ENCODE peak calls at places on chromosomes 1 and 21, in eight cellular contexts. A is brain microvascular endothelial cell, N is heart left ventricle, S is AG09309, I is tibial artery, L is MM.1S, Q is AG10803, V is breast epithelium. O is an unnamed sample.

GRCh38 chr21:43764576-43765495 is 11.3 kb downstream of the CSTB start:
- DNase-seq in A (no peak), V (no peak), N (no peak), Q (no peak), I (no peak), S (no peak), L (no peak), O (no peak)

GRCh38 chr1:179881642-179882252 is 338 bp upstream of the TOR1AIP1 start:
- DNase-seq in S (peak; percentile 91), N (no peak), Q (peak; percentile 96), V (peak; percentile 86), L (no peak), I (peak; percentile 93), A (peak; percentile 84), O (no peak)

GRCh38 chr1:15493869-15494390 is 18.0 kb downstream of the CELA2B start:
- DNase-seq in Q (no peak), L (no peak), I (no peak), S (no peak), A (no peak), N (no peak), V (no peak), O (no peak)

GRCh38 chr1:117648015-117648414 is 42.2 kb downstream of the TENT5C start:
- DNase-seq in V (no peak), L (no peak), S (no peak), A (no peak), Q (no peak), I (no peak), N (no peak), O (no peak)

GRCh38 chr1:226912587-226913176 is 27.4 kb upstream of the COQ8A start:
- DNase-seq in S (no peak), V (no peak), N (peak; percentile 69), A (peak; percentile 5), Q (no peak), L (peak; percentile 80), I (no peak), O (peak; percentile 54)

GRCh38 chr1:181423301-181423918 is 59.9 kb upstream of the CACNA1E start:
- DNase-seq in N (peak; percentile 65), Q (peak; percentile 19), I (no peak), S (peak; percentile 5), L (peak; percentile 50), V (no peak), A (peak; percentile 48), O (peak; percentile 57)

GRCh38 chr1:154863702-154864174 is 6.3 kb downstream of the KCNN3 start:
- DNase-seq in V (no peak), S (no peak), Q (peak; percentile 44), L (no peak), N (no peak), I (no peak), A (peak; percentile 75), O (peak; percentile 77)

GRCh38 chr1:70887936-70888335 is 159.7 kb downstream of the PTGER3 start:
- DNase-seq in S (no peak), Q (peak; percentile 46), L (no peak), I (no peak), V (no peak), N (no peak), A (no peak), O (no peak)

GRCh38 chr1:230274254-230274653 is 151.9 kb downstream of the PGBD5 start:
- DNase-seq in V (peak; percentile 37), N (no peak), Q (no peak), L (no peak), A (no peak), S (no peak), I (no peak), O (no peak)

GRCh38 chr1:46480959-46481646 is 8.5 kb upstream of the DMBX1 start:
- DNase-seq in V (no peak), S (peak; percentile 11), I (no peak), N (no peak), A (no peak), Q (peak; percentile 26), L (no peak), O (no peak)

GRCh38 chr1:241351841-241352240 is 5.2 kb downstream of the RGS7 start:
- DNase-seq in L (no peak), N (no peak), V (no peak), I (no peak), Q (no peak), A (no peak), S (no peak), O (no peak)

GRCh38 chr1:228087771-228088251 is 5.3 kb downstream of the ARF1 start:
- DNase-seq in V (peak; percentile 42), L (no peak), S (peak; percentile 82), N (no peak), A (peak; percentile 49), I (no peak), Q (peak; percentile 91), O (no peak)

GRCh38 chr1:65254320-65255087 is 54.8 kb upstream of the DNAJC6 start:
- DNase-seq in A (peak; percentile 36), S (no peak), I (peak; percentile 69), Q (peak; percentile 59), L (peak; percentile 93), V (peak; percentile 68), N (peak; percentile 83), O (peak; percentile 95)

GRCh38 chr1:227958617-227959324 is 11.0 kb upstream of the WNT9A start:
- DNase-seq in N (no peak), I (no peak), A (no peak), L (no peak), V (peak; percentile 20), S (no peak), Q (no peak), O (no peak)

GRCh38 chr1:180235077-180235501 is 5.0 kb downstream of the LHX4 start:
- DNase-seq in V (no peak), N (no peak), I (no peak), Q (no peak), A (no peak), L (no peak), S (no peak), O (no peak)

GRCh38 chr1:185585770-185586169 is 148.4 kb upstream of the HMCN1 start:
- DNase-seq in L (no peak), Q (no peak), N (no peak), V (no peak), A (no peak), I (no peak), S (no peak), O (no peak)

GRCh38 chr1:64798857-64799256 is 54.0 kb downstream of the RAVER2 start:
- DNase-seq in L (no peak), I (no peak), Q (no peak), N (no peak), V (no peak), S (no peak), A (no peak), O (no peak)

GRCh38 chr1:23020731-23021130 is 1.5 kb downstream of the KDM1A start:
- DNase-seq in I (no peak), S (no peak), Q (no peak), L (no peak), A (no peak), V (no peak), N (no peak), O (no peak)

GRCh38 chr1:159856576-159856975 is 5.9 kb downstream of the VSIG8 start:
- DNase-seq in L (no peak), Q (no peak), S (no peak), N (no peak), I (no peak), A (peak; percentile 14), V (no peak), O (no peak)

GRCh38 chr1:105138445-105138821 is 1388.7 kb downstream of the AMY1C start:
- DNase-seq in A (no peak), N (peak; percentile 31), V (no peak), L (no peak), Q (no peak), S (no peak), I (no peak), O (no peak)

GRCh38 chr1:105137543-105138444 is 1388.1 kb downstream of the AMY1C start:
- DNase-seq in L (peak; percentile 12), S (no peak), N (no peak), I (no peak), Q (no peak), A (no peak), V (no peak), O (peak; percentile 17)
- TF ChIP-seq CTCF in L (no peak), S (no peak), N (no peak), I (no peak), Q (no peak), A (peak; percentile 38), V (no peak), O (peak; percentile 46)

GRCh38 chr1:211944733-211945500 is 90.4 kb downstream of the INTS7 start:
- DNase-seq in N (peak; percentile 34), A (no peak), L (no peak), Q (peak; percentile 42), V (no peak), S (no peak), I (no peak), O (no peak)
- TF ChIP-seq CTCF in N (no peak), A (peak; percentile 69), L (no peak), Q (peak; percentile 41), V (peak; percentile 68), S (peak; percentile 54), I (no peak), O (no peak)

GRCh38 chr1:103582493-103582892 is 11.1 kb downstream of the AMY2B start:
- DNase-seq in Q (no peak), L (no peak), A (no peak), N (no peak), S (no peak), I (no peak), V (no peak), O (no peak)
- TF ChIP-seq CTCF in Q (no peak), L (no peak), A (no peak), N (no peak), S (no peak), I (no peak), V (no peak), O (no peak)

GRCh38 chr1:101275672-101276071 is 38.9 kb downstream of the S1PR1 start:
- DNase-seq in L (no peak), S (no peak), N (no peak), Q (no peak), I (no peak), V (no peak), A (no peak), O (no peak)
- TF ChIP-seq CTCF in L (no peak), S (no peak), N (no peak), Q (no peak), I (no peak), V (no peak), A (no peak), O (no peak)

O was measured in GM13977.